ENCODE peak calls at places on chromosome 6, in four cellular contexts. Y is epithelial cell of esophagus; H is effector CD8-positive, alpha-beta T cell; N is type B pancreatic cell. X is an unnamed sample.

GRCh38 chr6:33719326-33719987 is 8.0 kb upstream of the UQCC2 start:
- DNase-seq in Y (no peak), H (no peak), N (no peak), X (peak)

GRCh38 chr6:129785081-129785755 is 75.2 kb upstream of the ARHGAP18 start:
- DNase-seq in Y (peak), H (no peak), N (no peak), X (no peak)

GRCh38 chr6:111092006-111092405 is 4.7 kb downstream of the SLC16A10 start:
- DNase-seq in Y (no peak), H (no peak), N (no peak), X (no peak)

GRCh38 chr6:18551228-18551627 is 164.1 kb downstream of the RNF144B start:
- DNase-seq in Y (peak), H (no peak), N (no peak), X (no peak)

GRCh38 chr6:31048090-31048489 is 37.8 kb downstream of the MUC22 start:
- DNase-seq in Y (peak), H (no peak), N (no peak), X (no peak)

GRCh38 chr6:66628917-66629316 is 921.9 kb upstream of the EYS start:
- DNase-seq in Y (peak), H (no peak), N (no peak), X (no peak)

GRCh38 chr6:136550330-136551071 is at the start of gene MAP7:
- DNase-seq in Y (peak), H (peak), N (peak), X (peak)

GRCh38 chr6:38027685-38028373 is 208.3 kb downstream of the ZFAND3 start:
- DNase-seq in Y (peak), H (no peak), N (no peak), X (no peak)

GRCh38 chr6:138307816-138308727 is 69.6 kb upstream of the SMIM28 start:
- DNase-seq in Y (peak), H (no peak), N (no peak), X (no peak)

GRCh38 chr6:41887355-41887754 is 7.8 kb downstream of the USP49 start:
- DNase-seq in Y (no peak), H (no peak), N (no peak), X (no peak)

GRCh38 chr6:47096233-47096887 is 54.2 kb upstream of the ADGRF1 start:
- DNase-seq in Y (no peak), H (no peak), N (no peak), X (no peak)

GRCh38 chr6:147954938-147955337 is 387.7 kb upstream of the SASH1 start:
- DNase-seq in Y (peak), H (no peak), N (no peak), X (no peak)

GRCh38 chr6:12548526-12548925 is 168.0 kb upstream of the PHACTR1 start:
- DNase-seq in Y (no peak), H (no peak), N (no peak), X (no peak)

GRCh38 chr6:3879194-3879952 is 30.2 kb downstream of the FAM50B start:
- DNase-seq in Y (no peak), H (no peak), N (no peak), X (no peak)

GRCh38 chr6:85419046-85419759 is 30.7 kb upstream of the NT5E start:
- DNase-seq in Y (peak), H (no peak), N (no peak), X (no peak)

GRCh38 chr6:56831334-56831733 is 123.6 kb upstream of the BEND6 start:
- DNase-seq in Y (no peak), H (no peak), N (no peak), X (no peak)

GRCh38 chr6:139395891-139396299 is 21.4 kb upstream of the CITED2 start:
- DNase-seq in Y (no peak), H (no peak), N (no peak), X (no peak)

GRCh38 chr6:55853008-55854001 is 22.1 kb downstream of the BMP5 start:
- DNase-seq in Y (no peak), H (no peak), N (no peak), X (no peak)

GRCh38 chr6:114162691-114163090 is 180.1 kb downstream of the HS3ST5 start:
- DNase-seq in Y (no peak), H (no peak), N (no peak), X (no peak)

GRCh38 chr6:80550271-80550670 is 443.8 kb downstream of the BCKDHB start:
- DNase-seq in Y (no peak), H (no peak), N (no peak), X (no peak)

GRCh38 chr6:68226460-68226859 is 408.6 kb upstream of the ADGRB3 start:
- DNase-seq in Y (peak), H (no peak), N (no peak), X (no peak)

GRCh38 chr6:41408576-41408975 is 73.2 kb downstream of the NCR2 start:
- DNase-seq in Y (no peak), H (no peak), N (no peak), X (no peak)

GRCh38 chr6:9398794-9399373 is 963.5 kb upstream of the SLC35B3 start:
- DNase-seq in Y (no peak), H (no peak), N (no peak), X (no peak)

GRCh38 chr6:10733151-10733715 is 10.4 kb downstream of the TMEM14C start:
- DNase-seq in Y (no peak), H (no peak), N (peak), X (no peak)

GRCh38 chr6:6856538-6857523 is 250.9 kb upstream of the RREB1 start:
- DNase-seq in Y (peak), H (no peak), N (no peak), X (peak)

GRCh38 chr6:131966443-131966842 is 15.3 kb upstream of the CCN2 start:
- DNase-seq in Y (peak), H (no peak), N (no peak), X (no peak)

GRCh38 chr6:131660195-131660594 is 23.1 kb downstream of the ENPP3 start:
- DNase-seq in Y (peak), H (no peak), N (no peak), X (no peak)

GRCh38 chr6:73513496-73513854 is 7.4 kb downstream of the EEF1A1 start:
- DNase-seq in Y (peak), H (no peak), N (no peak), X (no peak)